ENCODE peak calls at places on chromosomes 2 and 18, in nine cellular contexts. Y is GM12878, A is ovary, R is stomach, T is right lobe of liver, L is upper lobe of left lung, X is K562, Z is prostate gland, Q is heart left ventricle. O is an unnamed sample.

GRCh38 chr2:146004470-146004869 is 1484.6 kb upstream of the ZEB2 start:
- DNase-seq in Y (no peak), A (no peak), R (no peak), T (no peak), L (no peak), X (no peak), Z (no peak), Q (no peak), O (no peak)

GRCh38 chr18:50282521-50283335 is 1.4 kb upstream of the MBD1 start:
- DNase-seq in Y (no peak), A (peak), R (no peak), T (no peak), L (no peak), X (no peak), Z (no peak), Q (no peak), O (peak)

GRCh38 chr2:10054424-10054823 is 11.1 kb downstream of the KLF11 start:
- DNase-seq in Y (no peak), A (peak), R (no peak), T (peak), L (no peak), X (no peak), Z (no peak), Q (no peak), O (no peak)

GRCh38 chr2:181058378-181059269 is 78.2 kb downstream of the UBE2E3 start:
- DNase-seq in Y (peak), A (no peak), R (no peak), T (no peak), L (no peak), X (peak), Z (no peak), Q (no peak), O (peak)

GRCh38 chr2:36541891-36542595 is 55.9 kb downstream of the FEZ2 start:
- DNase-seq in Y (no peak), A (no peak), R (no peak), T (no peak), L (no peak), X (peak), Z (no peak), Q (no peak), O (no peak)

GRCh38 chr2:62654423-62654791 is 51.1 kb upstream of the EHBP1 start:
- DNase-seq in Y (no peak), A (no peak), R (no peak), T (no peak), L (no peak), X (no peak), Z (no peak), Q (no peak), O (no peak)

GRCh38 chr2:172513935-172514586 is 41.8 kb upstream of the PDK1 start:
- DNase-seq in Y (no peak), A (no peak), R (no peak), T (no peak), L (no peak), X (peak), Z (no peak), Q (no peak), O (no peak)

GRCh38 chr2:239722760-239723448 is 302.2 kb downstream of the NDUFA10 start:
- DNase-seq in Y (no peak), A (peak), R (peak), T (peak), L (no peak), X (no peak), Z (no peak), Q (peak), O (peak)

GRCh38 chr2:174844295-174844708 is 80.0 kb upstream of the CHRNA1 start:
- DNase-seq in Y (no peak), A (no peak), R (no peak), T (no peak), L (no peak), X (no peak), Z (no peak), Q (no peak), O (no peak)

GRCh38 chr2:139876321-139876720 is 1096.1 kb upstream of the NXPH2 start:
- DNase-seq in Y (no peak), A (no peak), R (no peak), T (no peak), L (no peak), X (no peak), Z (no peak), Q (no peak), O (no peak)

GRCh38 chr2:205686231-205687017 is 4.1 kb downstream of the NRP2 start:
- DNase-seq in Y (no peak), A (no peak), R (no peak), T (no peak), L (no peak), X (no peak), Z (no peak), Q (no peak), O (no peak)

GRCh38 chr2:235642446-235643107 is 148.7 kb downstream of the AGAP1 start:
- DNase-seq in Y (no peak), A (no peak), R (no peak), T (no peak), L (no peak), X (no peak), Z (no peak), Q (no peak), O (no peak)

GRCh38 chr2:49236316-49236715 is 82.0 kb upstream of the FSHR start:
- DNase-seq in Y (no peak), A (no peak), R (no peak), T (no peak), L (no peak), X (no peak), Z (no peak), Q (no peak), O (no peak)

GRCh38 chr2:183532514-183532913 is 408.3 kb downstream of the NUP35 start:
- DNase-seq in Y (no peak), A (no peak), R (no peak), T (no peak), L (no peak), X (no peak), Z (no peak), Q (no peak), O (no peak)

GRCh38 chr2:149094217-149095015 is 55.9 kb downstream of the LYPD6B start:
- DNase-seq in Y (no peak), A (no peak), R (no peak), T (no peak), L (no peak), X (no peak), Z (no peak), Q (no peak), O (no peak)

GRCh38 chr2:43251171-43251731 is 24.8 kb upstream of the ZFP36L2 start:
- DNase-seq in Y (no peak), A (no peak), R (no peak), T (no peak), L (no peak), X (no peak), Z (peak), Q (no peak), O (no peak)

GRCh38 chr18:10010611-10011015 is 96.8 kb downstream of the VAPA start:
- DNase-seq in Y (no peak), A (no peak), R (peak), T (no peak), L (no peak), X (no peak), Z (peak), Q (peak), O (peak)

GRCh38 chr18:57210101-57210661 is 63.3 kb downstream of the BOD1L2 start:
- DNase-seq in Y (no peak), A (no peak), R (peak), T (no peak), L (no peak), X (peak), Z (peak), Q (peak), O (peak)

GRCh38 chr2:96142217-96143113 is 2.8 kb downstream of the DUSP2 start:
- DNase-seq in Y (no peak), A (no peak), R (no peak), T (peak), L (no peak), X (peak), Z (no peak), Q (no peak), O (peak)

GRCh38 chr2:20678751-20679150 is 11.8 kb downstream of the GDF7 start:
- DNase-seq in Y (no peak), A (no peak), R (no peak), T (no peak), L (no peak), X (no peak), Z (no peak), Q (no peak), O (no peak)

GRCh38 chr2:64989982-64990614 is 899 bp downstream of the SLC1A4 start:
- DNase-seq in Y (no peak), A (peak), R (peak), T (no peak), L (peak), X (peak), Z (no peak), Q (no peak), O (no peak)

GRCh38 chr2:187942876-187943275 is 348.8 kb upstream of the GULP1 start:
- DNase-seq in Y (no peak), A (no peak), R (no peak), T (no peak), L (no peak), X (no peak), Z (no peak), Q (no peak), O (no peak)

GRCh38 chr2:104755026-104755856 is 98.7 kb upstream of the POU3F3 start:
- DNase-seq in Y (no peak), A (no peak), R (no peak), T (no peak), L (no peak), X (no peak), Z (no peak), Q (peak), O (no peak)

GRCh38 chr2:122596541-122596940 is 841.1 kb downstream of the TSN start:
- DNase-seq in Y (no peak), A (no peak), R (no peak), T (no peak), L (no peak), X (no peak), Z (no peak), Q (no peak), O (no peak)

GRCh38 chr18:62170857-62171256 is 16.0 kb downstream of the PIGN start:
- DNase-seq in Y (no peak), A (no peak), R (no peak), T (no peak), L (no peak), X (peak), Z (no peak), Q (no peak), O (no peak)

GRCh38 chr2:143688248-143688647 is 559.0 kb downstream of the ARHGAP15 start:
- DNase-seq in Y (no peak), A (no peak), R (no peak), T (no peak), L (no peak), X (no peak), Z (no peak), Q (no peak), O (no peak)

GRCh38 chr18:10322408-10322807 is 132.0 kb upstream of the APCDD1 start:
- DNase-seq in Y (no peak), A (no peak), R (no peak), T (no peak), L (no peak), X (no peak), Z (no peak), Q (no peak), O (no peak)

GRCh38 chr2:71673402-71673795 is 220.0 kb downstream of the DYSF start:
- DNase-seq in Y (no peak), A (no peak), R (no peak), T (no peak), L (peak), X (no peak), Z (no peak), Q (no peak), O (no peak)

GRCh38 chr2:145909781-145910180 is 1389.9 kb upstream of the ZEB2 start:
- DNase-seq in Y (no peak), A (no peak), R (no peak), T (no peak), L (no peak), X (no peak), Z (no peak), Q (no peak), O (no peak)

GRCh38 chr18:51235011-51235789 is 37.7 kb upstream of the MEX3C start:
- DNase-seq in Y (no peak), A (no peak), R (no peak), T (no peak), L (no peak), X (no peak), Z (no peak), Q (no peak), O (no peak)

GRCh38 chr2:203492965-203493364 is 42.1 kb downstream of the RAPH1 start:
- DNase-seq in Y (no peak), A (no peak), R (no peak), T (no peak), L (no peak), X (no peak), Z (no peak), Q (no peak), O (no peak)

GRCh38 chr2:31221549-31221948 is 4.2 kb upstream of the CAPN14 start:
- DNase-seq in Y (no peak), A (no peak), R (no peak), T (no peak), L (no peak), X (no peak), Z (no peak), Q (no peak), O (no peak)

GRCh38 chr2:31222086-31222485 is 4.8 kb upstream of the CAPN14 start:
- DNase-seq in Y (no peak), A (no peak), R (no peak), T (no peak), L (no peak), X (no peak), Z (no peak), Q (no peak), O (no peak)

GRCh38 chr2:31216734-31217133 is 581 bp downstream of the CAPN14 start:
- DNase-seq in Y (peak), A (no peak), R (no peak), T (no peak), L (no peak), X (peak), Z (no peak), Q (no peak), O (no peak)

GRCh38 chr2:31217465-31218200 is at the start of gene CAPN14:
- DNase-seq in Y (no peak), A (no peak), R (no peak), T (no peak), L (no peak), X (no peak), Z (no peak), Q (no peak), O (no peak)

DNA sequence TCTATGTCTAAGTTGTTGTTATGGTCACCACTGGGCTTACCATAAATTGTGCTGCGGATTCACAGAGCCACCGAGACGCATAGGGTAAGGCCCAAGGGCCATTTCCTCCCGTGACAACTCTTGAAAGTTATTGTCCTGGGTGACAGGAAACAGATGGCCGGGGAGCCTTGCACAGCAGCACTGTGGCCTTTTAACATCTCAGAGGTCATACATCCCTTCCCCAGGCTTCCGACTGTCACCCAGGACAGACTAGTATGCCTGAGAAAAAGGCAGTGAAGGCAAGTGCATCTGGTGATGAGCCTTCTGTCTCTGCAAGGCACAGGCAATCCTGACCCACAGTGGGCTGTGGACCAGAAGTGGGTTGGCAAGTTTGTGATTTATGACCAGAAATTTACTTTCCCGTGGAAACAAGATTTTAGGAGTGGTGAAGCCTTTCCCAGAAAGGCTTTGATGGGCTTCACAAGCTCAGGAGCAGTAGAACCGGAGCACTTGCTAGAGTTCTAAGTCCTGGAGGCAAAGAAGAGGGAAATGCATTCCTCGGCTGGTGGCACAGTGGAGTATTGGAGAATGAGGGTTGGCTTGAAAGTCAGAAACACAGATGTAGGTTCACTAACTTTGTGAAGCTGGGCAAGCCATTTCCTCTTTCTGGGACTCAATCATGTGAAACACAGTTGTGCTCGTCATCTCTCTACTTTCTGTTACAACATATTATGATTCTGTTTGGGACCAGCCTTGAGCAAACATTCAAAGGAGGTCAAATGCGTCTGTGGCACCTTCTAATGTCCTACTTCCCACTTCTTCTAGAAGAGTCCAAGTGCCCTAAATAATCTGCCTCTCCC is 2.0 kb upstream of the CAPN14 start:
- DNase-seq in Y (peak), A (no peak), R (no peak), T (no peak), L (no peak), X (no peak), Z (no peak), Q (no peak), O (peak)
- H3K4me3 ChIP-seq in Y (peak), A (no peak), R (no peak), T (no peak), L (no peak), X (no peak), Z (no peak), Q (no peak), O (no peak)

DNA sequence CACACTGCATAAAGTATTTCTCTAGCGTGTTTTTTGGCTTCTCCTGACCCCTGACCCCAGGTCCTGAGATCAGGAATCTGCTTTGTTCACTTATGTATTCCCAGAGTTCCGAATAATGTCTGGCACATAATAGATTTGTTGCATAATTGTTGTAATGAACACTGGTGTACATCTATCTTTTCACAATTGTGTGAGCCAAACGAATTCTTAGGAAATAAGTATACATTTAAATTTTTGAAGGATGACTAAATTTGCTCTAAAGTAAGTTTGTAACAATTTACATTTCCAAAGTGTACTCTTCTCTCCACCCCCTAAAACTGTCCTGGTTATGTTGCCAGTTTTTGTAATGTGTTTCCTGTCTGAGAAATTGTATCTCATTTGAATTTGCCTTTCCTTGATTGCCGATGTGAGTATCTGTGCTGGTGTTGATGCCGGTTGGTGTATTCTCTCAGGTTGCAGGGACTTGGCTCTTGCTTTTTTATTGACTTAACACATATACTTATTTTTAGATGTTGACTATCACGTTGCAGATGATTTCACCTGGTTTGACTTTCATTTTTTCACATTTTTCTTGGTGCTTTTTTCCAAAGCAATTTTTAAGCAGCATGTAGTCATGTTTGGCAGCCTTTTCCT is 16.1 kb upstream of the FARP2 start:
- DNase-seq in Y (no peak), A (no peak), R (no peak), T (no peak), L (no peak), X (no peak), Z (no peak), Q (no peak), O (no peak)
- H3K27ac ChIP-seq in Y (no peak), A (no peak), R (peak), T (no peak), L (peak), X (no peak), Z (peak), Q (no peak), O (no peak)

DNA sequence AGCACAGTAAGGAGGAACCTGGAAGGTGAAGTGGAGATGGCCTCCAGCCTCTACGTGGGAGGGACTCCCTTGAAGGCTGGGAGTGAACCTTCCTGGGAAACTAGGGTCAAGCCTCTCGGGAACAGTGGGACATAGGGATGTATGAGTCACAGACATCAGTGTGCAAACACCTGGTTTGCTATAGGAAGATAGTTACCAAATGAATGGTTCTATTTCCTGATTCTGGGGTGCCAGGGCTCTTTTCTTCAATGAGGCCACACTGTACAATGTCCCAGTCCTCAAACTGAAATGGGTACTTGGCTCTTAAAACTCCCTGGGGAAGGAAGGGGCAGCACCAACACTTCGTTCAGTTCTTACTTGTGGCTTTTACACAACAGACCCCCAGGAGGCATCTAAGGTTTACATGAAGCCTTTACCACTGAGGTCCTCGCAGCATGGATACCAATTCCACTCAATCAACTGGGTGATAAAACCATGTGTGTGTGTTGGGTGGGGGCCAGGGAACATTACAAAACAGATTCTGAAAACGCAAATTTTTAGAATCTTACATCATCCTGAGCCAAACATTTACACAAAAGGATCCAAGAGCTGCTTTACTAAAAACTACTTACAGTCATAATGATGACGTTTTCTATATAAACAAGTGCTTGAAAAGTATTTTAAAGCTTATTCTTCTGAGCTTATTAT is 10.4 kb downstream of the ERFE start:
- DNase-seq in Y (no peak), A (no peak), R (no peak), T (no peak), L (peak), X (no peak), Z (no peak), Q (no peak), O (no peak)
- TF ChIP-seq POLR2A in Y (no peak), A (no peak), R (no peak), T (no peak), L (no peak), X (no peak), Z (no peak), Q (no peak), O (no peak)

DNA sequence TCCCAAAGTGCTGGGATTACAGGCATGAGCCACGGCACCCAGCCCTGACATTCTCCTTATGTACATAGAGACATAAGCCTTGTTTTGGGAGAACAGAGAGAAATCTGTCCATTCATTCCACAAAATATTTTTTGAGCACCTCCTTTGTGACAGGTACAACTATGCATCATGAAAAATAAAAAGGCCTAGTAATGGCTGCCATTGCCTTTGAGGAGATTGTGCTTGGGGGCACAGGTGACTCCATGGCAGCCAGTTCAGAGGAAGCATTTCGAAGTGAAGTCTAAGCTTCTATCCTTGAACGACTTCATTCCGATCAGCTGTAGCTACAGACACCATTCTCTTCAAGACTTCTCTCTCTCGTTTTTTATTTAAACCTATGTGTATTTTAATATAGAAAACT is 10.5 kb upstream of the MYCN start:
- DNase-seq in Y (no peak), A (no peak), R (no peak), T (no peak), L (no peak), X (no peak), Z (no peak), Q (no peak), O (no peak)
- H3K4me3 ChIP-seq in Y (no peak), A (no peak), R (no peak), T (no peak), L (no peak), X (no peak), Z (no peak), Q (no peak), O (no peak)

GRCh38 chr18:35553300-35553699 is 28.2 kb upstream of the GALNT1 start:
- DNase-seq in Y (no peak), A (no peak), R (no peak), T (no peak), L (no peak), X (no peak), Z (no peak), Q (no peak), O (no peak)
- H3K27ac ChIP-seq in Y (no peak), A (no peak), R (no peak), T (no peak), L (no peak), X (no peak), Z (no peak), Q (no peak), O (no peak)

O was measured in Peyer's patch.